ENCODE peak calls at places on chromosomes 13 and 19, in seven cellular contexts. C is smooth muscle cell of the brain vasculature, N is dorsolateral prefrontal cortex, E is WTC11, S is posterior cingulate gyrus, J is choroid plexus epithelial cell, B is amniotic stem cell. V is an unnamed sample.

GRCh38 chr19:41997121-41997850 is 3.3 kb upstream of the ATP1A3 start:
- DNase-seq in C (no peak), N (no peak), E (peak; percentile 81), S (peak; percentile 54), J (peak; percentile 45), B (no peak), V (no peak)

GRCh38 chr13:60328073-60328472 is 68.9 kb upstream of the TDRD3 start:
- DNase-seq in C (no peak), N (no peak), E (no peak), S (no peak), J (peak; percentile 13), B (no peak), V (no peak)

GRCh38 chr19:43525836-43526771 is 897 bp downstream of the ETHE1 start:
- DNase-seq in C (no peak), N (no peak), E (peak; percentile 33), S (no peak), J (no peak), B (no peak), V (no peak)

GRCh38 chr19:31127132-31127967 is 221.9 kb downstream of the TSHZ3 start:
- DNase-seq in C (peak; percentile 81), N (no peak), E (no peak), S (no peak), J (peak; percentile 97), B (peak; percentile 79), V (peak; percentile 79)

GRCh38 chr13:29743229-29743786 is 107.1 kb downstream of the UBL3 start:
- DNase-seq in C (no peak), N (no peak), E (no peak), S (no peak), J (peak; percentile 20), B (no peak), V (no peak)

GRCh38 chr13:38868870-38869269 is 121.8 kb downstream of the STOML3 start:
- DNase-seq in C (no peak), N (no peak), E (no peak), S (no peak), J (no peak), B (no peak), V (no peak)

GRCh38 chr13:113815151-113816058 is 48.5 kb downstream of the GAS6 start:
- DNase-seq in C (no peak), N (no peak), E (no peak), S (peak; percentile 7), J (no peak), B (no peak), V (no peak)

GRCh38 chr13:28983661-28984060 is 163.5 kb downstream of the MTUS2 start:
- DNase-seq in C (no peak), N (no peak), E (no peak), S (no peak), J (no peak), B (no peak), V (no peak)

GRCh38 chr19:40718774-40719391 is 2.0 kb downstream of the ITPKC start:
- DNase-seq in C (no peak), N (no peak), E (peak; percentile 52), S (peak; percentile 31), J (peak; percentile 67), B (peak; percentile 10), V (peak; percentile 34)

GRCh38 chr19:29687244-29687896 is 22.1 kb downstream of the PLEKHF1 start:
- DNase-seq in C (no peak), N (no peak), E (no peak), S (no peak), J (peak; percentile 99), B (peak; percentile 96), V (peak; percentile 84)

GRCh38 chr13:60158321-60158801 is 5.4 kb downstream of the DIAPH3 start:
- DNase-seq in C (no peak), N (no peak), E (no peak), S (no peak), J (no peak), B (no peak), V (no peak)

GRCh38 chr13:33524086-33524485 is 238.5 kb upstream of the STARD13 start:
- DNase-seq in C (peak; percentile 73), N (no peak), E (no peak), S (no peak), J (peak; percentile 93), B (peak; percentile 9), V (peak; percentile 65)

GRCh38 chr13:45040626-45041025 is 51.3 kb downstream of the GPALPP1 start:
- DNase-seq in C (no peak), N (no peak), E (no peak), S (no peak), J (no peak), B (no peak), V (no peak)

GRCh38 chr19:28234637-28235036 is 978.3 kb downstream of the UQCRFS1 start:
- DNase-seq in C (no peak), N (no peak), E (no peak), S (no peak), J (peak; percentile 81), B (no peak), V (no peak)

GRCh38 chr19:32650671-32651070 is 24.3 kb downstream of the ANKRD27 start:
- DNase-seq in C (no peak), N (no peak), E (no peak), S (no peak), J (no peak), B (no peak), V (no peak)

GRCh38 chr13:110493161-110493593 is 68.3 kb downstream of the RAB20 start:
- DNase-seq in C (no peak), N (no peak), E (no peak), S (no peak), J (no peak), B (no peak), V (no peak)

GRCh38 chr13:109695402-109696190 is 90.8 kb downstream of the IRS2 start:
- DNase-seq in C (no peak), N (no peak), E (no peak), S (no peak), J (no peak), B (no peak), V (no peak)